ENCODE peak calls at places on chromosomes 3 and 15, in nine cellular contexts. W is DND-41; K is keratinocyte; J is spleen; T is astrocyte; I is tibial nerve; D is cardiac muscle cell; H is esophagus squamous epithelium; Z is naive thymus-derived CD4-positive, alpha-beta T cell. C is an unnamed sample. For H3K36me3 and H3K27me3, the result is how much of the 10 kb centered on the place peaks cover.

GRCh38 chr15:33675246-33675645 is 293.1 kb upstream of the CHRM5 start:
- DNase-seq in D (peak), I (no peak), K (no peak), T (peak), W (no peak), J (no peak), H (no peak), Z (no peak), C (no peak)

GRCh38 chr15:92159906-92160841 is 233.5 kb upstream of the ST8SIA2 start:
- DNase-seq in T (no peak), J (no peak), I (no peak), H (no peak), D (no peak), W (no peak), Z (no peak), K (no peak), C (no peak)

GRCh38 chr3:65118279-65118678 is 430.5 kb upstream of the ADAMTS9 start:
- DNase-seq in K (no peak), Z (no peak), T (no peak), D (no peak), J (no peak), H (no peak), W (no peak), I (no peak), C (no peak)

GRCh38 chr3:52019352-52020080 is 23.8 kb upstream of the RPL29 start:
- DNase-seq in D (peak), H (no peak), I (no peak), K (no peak), Z (no peak), T (no peak), W (no peak), J (peak), C (no peak)

GRCh38 chr3:40593351-40593750 is 68.6 kb downstream of the ZNF621 start:
- DNase-seq in I (no peak), Z (no peak), D (peak), H (no peak), J (no peak), K (no peak), T (peak), W (no peak), C (no peak)

GRCh38 chr3:191641789-191642188 is 180.8 kb downstream of the PYDC2 start:
- DNase-seq in D (no peak), J (no peak), W (no peak), Z (no peak), I (no peak), K (no peak), T (no peak), H (no peak), C (no peak)

GRCh38 chr3:55620361-55621025 is 133.4 kb upstream of the WNT5A start:
- DNase-seq in W (no peak), K (peak), T (peak), D (no peak), H (no peak), Z (no peak), J (no peak), I (no peak), C (no peak)

GRCh38 chr15:88813960-88814359 is 10.7 kb downstream of the ACAN start:
- DNase-seq in Z (no peak), T (no peak), J (no peak), I (no peak), K (no peak), W (no peak), H (no peak), D (no peak), C (no peak)

GRCh38 chr3:132554437-132554836 is 42.6 kb upstream of the ACKR4 start:
- DNase-seq in H (no peak), J (no peak), T (peak), D (peak), W (no peak), Z (no peak), I (no peak), K (no peak), C (no peak)

GRCh38 chr3:45001738-45002137 is 24.4 kb upstream of the CLEC3B start:
- DNase-seq in K (no peak), D (no peak), H (no peak), Z (no peak), J (no peak), W (no peak), I (no peak), T (no peak), C (no peak)

GRCh38 chr3:45002680-45003079 is 23.4 kb upstream of the CLEC3B start:
- DNase-seq in Z (no peak), K (no peak), D (no peak), J (no peak), H (no peak), W (no peak), T (no peak), I (no peak), C (no peak)

GRCh38 chr3:45000823-45001222 is 24.8 kb downstream of the EXOSC7 start:
- DNase-seq in W (no peak), K (no peak), H (no peak), J (no peak), I (no peak), D (no peak), T (no peak), Z (no peak), C (no peak)

GRCh38 chr3:45002139-45002660 is 23.9 kb upstream of the CLEC3B start:
- DNase-seq in D (no peak), H (no peak), Z (no peak), W (no peak), I (no peak), J (no peak), K (no peak), T (no peak), C (no peak)

GRCh38 chr3:44999782-45000181 is 23.7 kb downstream of the EXOSC7 start:
- DNase-seq in D (no peak), K (no peak), J (no peak), I (no peak), Z (no peak), W (no peak), H (no peak), T (no peak), C (no peak)
- H3K36me3 ChIP-seq in D (under half), K (under half), J (under half), I (under half), Z (half or more), W (half or more), H (under half), T (under half), C (under half)

DNA sequence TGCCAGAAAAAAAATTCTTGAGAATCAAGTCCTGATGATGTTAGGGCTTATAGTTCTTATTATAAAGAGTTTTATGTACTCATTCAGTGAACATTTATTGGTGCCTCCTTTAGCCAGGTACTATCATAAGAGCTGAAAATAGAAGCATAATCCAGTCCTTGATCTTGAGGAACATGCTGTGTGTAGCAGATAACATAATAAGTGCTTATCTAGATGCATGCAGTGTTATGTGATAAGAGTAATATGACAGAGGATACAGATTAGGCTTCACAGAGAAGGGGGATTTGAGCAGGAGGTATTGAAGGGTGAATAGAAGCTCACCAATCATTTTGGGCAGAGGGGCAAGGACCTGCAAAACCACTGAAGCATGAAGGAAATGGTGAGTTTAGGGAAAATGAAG is 1.1 kb downstream of the CCR2 start:
- DNase-seq in D (no peak), H (no peak), T (no peak), K (no peak), Z (no peak), I (no peak), J (no peak), W (no peak), C (no peak)
- H3K27me3 ChIP-seq in D (under half), H (under half), T (under half), K (half or more), Z (under half), I (under half), J (under half), W (under half), C (under half)

DNA sequence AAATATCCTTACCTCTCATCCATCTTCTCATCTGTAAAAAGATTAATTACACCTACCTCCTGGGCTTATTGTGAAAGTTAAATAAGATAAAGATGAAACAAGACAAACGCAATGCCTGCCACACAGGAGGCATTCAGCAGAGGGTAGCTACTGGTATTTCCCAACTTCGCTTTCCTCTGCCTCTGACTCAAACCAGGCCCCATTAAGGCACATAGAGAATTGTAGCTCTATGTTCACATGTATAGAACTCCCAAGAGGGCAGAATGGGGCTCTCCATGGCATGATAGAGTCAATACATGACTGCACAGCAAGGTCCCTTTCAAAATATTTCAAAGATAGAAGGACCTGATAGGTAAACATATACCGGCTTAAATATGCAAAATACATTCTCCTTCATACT is 1.4 kb downstream of the LYSMD2 start:
- DNase-seq in K (no peak), D (peak), W (no peak), T (no peak), Z (peak), I (no peak), J (no peak), H (no peak), C (no peak)
- H3K4me3 ChIP-seq in K (peak), D (no peak), W (peak), T (no peak), Z (peak), I (no peak), J (peak), H (peak), C (peak)

GRCh38 chr3:97958796-97959195 is 13.4 kb downstream of the RIOX2 start:
- DNase-seq in J (no peak), W (no peak), Z (no peak), K (no peak), T (no peak), I (no peak), D (no peak), H (no peak), C (no peak)
- H3K36me3 ChIP-seq in J (under half), W (under half), Z (half or more), K (under half), T (under half), I (under half), D (under half), H (under half), C (half or more)

GRCh38 chr3:100698736-100699135 is 10.6 kb upstream of the TFG start:
- DNase-seq in Z (no peak), T (no peak), H (no peak), J (no peak), I (no peak), D (no peak), K (no peak), W (no peak), C (no peak)
- H3K27me3 ChIP-seq in Z (under half), T (under half), H (under half), J (under half), I (under half), D (under half), K (under half), W (under half), C (under half)

GRCh38 chr3:105827101-105827634 is 41.6 kb downstream of the CBLB start:
- DNase-seq in D (peak), H (no peak), Z (no peak), J (no peak), I (no peak), W (no peak), T (peak), K (no peak), C (no peak)

GRCh38 chr3:105822171-105823123 is 46.4 kb downstream of the CBLB start:
- DNase-seq in W (no peak), D (peak), T (no peak), I (no peak), H (no peak), Z (no peak), K (no peak), J (no peak), C (no peak)

GRCh38 chr3:105824129-105824528 is 44.7 kb downstream of the CBLB start:
- DNase-seq in W (no peak), H (no peak), D (no peak), Z (no peak), J (no peak), T (no peak), K (no peak), I (no peak), C (no peak)

GRCh38 chr3:105821433-105821832 is 47.4 kb downstream of the CBLB start:
- DNase-seq in H (no peak), J (no peak), Z (no peak), K (no peak), D (no peak), T (no peak), I (no peak), W (no peak), C (no peak)

GRCh38 chr3:105823149-105823866 is 45.5 kb downstream of the CBLB start:
- DNase-seq in D (peak), J (no peak), Z (no peak), W (no peak), T (peak), I (no peak), H (no peak), K (no peak), C (peak)
- H3K4me3 ChIP-seq in D (no peak), J (no peak), Z (no peak), W (no peak), T (peak), I (no peak), H (no peak), K (no peak), C (no peak)

GRCh38 chr3:15681668-15682067 is 80.1 kb downstream of the BTD start:
- DNase-seq in W (no peak), J (no peak), T (no peak), K (no peak), Z (no peak), D (no peak), H (no peak), I (no peak), C (no peak)
- H3K36me3 ChIP-seq in W (half or more), J (under half), T (under half), K (under half), Z (under half), D (under half), H (under half), I (under half), C (under half)

GRCh38 chr3:194318511-194319161 is 32.5 kb downstream of the CPN2 start:
- DNase-seq in D (no peak), T (no peak), Z (no peak), J (no peak), W (no peak), I (no peak), H (no peak), K (no peak), C (peak)
- H3K27me3 ChIP-seq in D (under half), T (under half), Z (under half), J (under half), W (under half), I (under half), H (under half), K (under half), C (under half)

DNA sequence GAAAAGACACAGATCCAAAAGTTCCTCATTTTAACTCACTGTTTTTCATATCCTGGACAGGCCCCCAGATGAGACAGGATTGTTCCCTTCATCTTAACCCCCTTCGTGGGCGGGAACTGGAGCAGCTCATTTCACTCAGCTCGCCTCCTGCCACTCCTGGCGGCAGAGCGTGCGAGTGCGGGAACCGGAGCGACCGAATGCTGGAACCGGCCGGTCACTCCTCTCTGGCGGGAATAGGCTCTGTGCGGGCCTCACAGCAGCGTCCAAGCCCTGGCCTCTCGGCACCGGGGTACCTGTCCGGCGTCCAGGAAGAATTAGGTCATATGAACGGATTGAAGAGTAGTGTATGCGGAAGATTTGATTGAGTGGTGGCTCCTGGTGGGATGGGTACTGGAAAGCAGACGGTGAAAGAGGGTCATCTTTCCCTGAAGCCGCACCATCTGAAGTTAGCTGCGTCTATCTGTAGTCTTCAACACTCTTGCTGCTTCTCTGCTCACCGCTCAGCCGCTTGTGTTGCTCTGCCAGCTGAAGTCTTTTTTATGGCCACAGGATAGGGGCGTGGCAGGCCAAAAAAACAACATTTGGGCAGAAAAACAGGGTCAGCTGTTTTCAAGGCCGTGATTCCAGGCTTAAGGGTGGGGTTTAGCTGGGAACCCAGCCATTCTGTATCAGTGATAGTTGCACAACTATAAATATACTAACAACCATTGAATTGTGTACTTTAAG is 42.3 kb upstream of the FXR1 start:
- DNase-seq in H (no peak), D (peak), J (no peak), K (no peak), Z (no peak), T (no peak), W (no peak), I (no peak), C (peak)
- H3K4me3 ChIP-seq in H (peak), D (no peak), J (peak), K (no peak), Z (no peak), T (no peak), W (no peak), I (no peak), C (peak)

DNA sequence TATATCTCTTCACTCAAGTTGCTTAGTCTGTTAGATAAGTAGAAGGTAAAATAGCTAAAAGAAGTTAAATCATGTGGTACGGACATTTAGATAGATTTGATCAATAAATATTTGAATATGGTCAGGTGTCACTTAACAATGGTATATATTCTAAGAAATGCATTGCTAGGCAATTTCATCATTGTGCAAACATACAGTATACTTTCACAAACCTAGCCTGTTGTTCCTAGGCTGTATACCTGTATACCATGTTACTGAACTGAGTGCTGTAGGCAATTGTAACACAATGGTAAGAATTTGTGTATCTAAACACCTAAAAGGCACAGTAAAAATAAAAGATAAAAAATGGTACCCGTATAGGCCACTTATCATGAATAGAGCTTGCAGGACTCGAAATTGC is 112.8 kb upstream of the CGNL1 start:
- DNase-seq in T (no peak), Z (no peak), D (no peak), W (no peak), K (no peak), J (no peak), I (no peak), H (no peak), C (no peak)
- H3K36me3 ChIP-seq in T (under half), Z (under half), D (under half), W (half or more), K (under half), J (under half), I (under half), H (under half), C (half or more)

C was measured in MG63.